ENCODE peak calls at places on chromosome 6, in four cellular contexts. One of them, this sample, is unnamed.

GRCh38 chr6:3454206-3455016 is 2.4 kb downstream of the SLC22A23 start:
- DNase-seq in WTC11: no peak
- DNase-seq in H1: no peak
- DNase-seq in BJ: no peak
- DNase-seq in this sample: no peak

GRCh38 chr6:144782634-144783033 is 497.5 kb downstream of the UTRN start:
- DNase-seq in WTC11: no peak
- DNase-seq in H1: no peak
- DNase-seq in BJ: no peak
- DNase-seq in this sample: peak

GRCh38 chr6:56757585-56757984 is 114.9 kb upstream of the DST start:
- DNase-seq in H1: no peak
- DNase-seq in WTC11: no peak
- DNase-seq in BJ: no peak
- DNase-seq in this sample: no peak

GRCh38 chr6:166203003-166203640 is 35.5 kb upstream of the TBXT start:
- DNase-seq in BJ: no peak
- DNase-seq in H1: no peak
- DNase-seq in WTC11: no peak
- DNase-seq in this sample: no peak

GRCh38 chr6:36753671-36754485 is 56.3 kb downstream of the RAB44 start:
- DNase-seq in BJ: no peak
- DNase-seq in WTC11: no peak
- DNase-seq in H1: no peak
- DNase-seq in this sample: no peak

GRCh38 chr6:42236680-42237473 is 19.2 kb upstream of the MRPS10 start:
- DNase-seq in BJ: no peak
- DNase-seq in WTC11: no peak
- DNase-seq in H1: no peak
- DNase-seq in this sample: no peak

GRCh38 chr6:132511159-132511835 is 1.6 kb downstream of the STX7 start:
- DNase-seq in WTC11: no peak
- DNase-seq in BJ: no peak
- DNase-seq in H1: no peak
- DNase-seq in this sample: no peak

GRCh38 chr6:4936681-4937041 is 67.2 kb downstream of the RPP40 start:
- DNase-seq in H1: no peak
- DNase-seq in BJ: no peak
- DNase-seq in WTC11: no peak
- DNase-seq in this sample: peak

GRCh38 chr6:24054388-24054787 is 71.6 kb upstream of the NRSN1 start:
- DNase-seq in H1: no peak
- DNase-seq in WTC11: peak
- DNase-seq in BJ: no peak
- DNase-seq in this sample: no peak

GRCh38 chr6:3388786-3389185 is 68.1 kb downstream of the SLC22A23 start:
- DNase-seq in BJ: no peak
- DNase-seq in WTC11: no peak
- DNase-seq in H1: no peak
- DNase-seq in this sample: no peak

GRCh38 chr6:97778290-97779038 is 495.4 kb upstream of the MMS22L start:
- DNase-seq in WTC11: no peak
- DNase-seq in BJ: no peak
- DNase-seq in H1: peak
- DNase-seq in this sample: no peak

GRCh38 chr6:155154158-155154830 is 109.5 kb upstream of the CLDN20 start:
- DNase-seq in H1: no peak
- DNase-seq in BJ: peak
- DNase-seq in WTC11: no peak
- DNase-seq in this sample: peak

GRCh38 chr6:153031335-153031955 is 28.9 kb upstream of the MTRF1L start:
- DNase-seq in WTC11: no peak
- DNase-seq in H1: no peak
- DNase-seq in BJ: no peak
- DNase-seq in this sample: no peak

GRCh38 chr6:10081075-10081474 is 333.8 kb downstream of the TFAP2A start:
- DNase-seq in H1: no peak
- DNase-seq in WTC11: no peak
- DNase-seq in BJ: no peak
- DNase-seq in this sample: no peak

GRCh38 chr6:34145161-34146020 is 496 bp downstream of the GRM4 start:
- DNase-seq in H1: no peak
- DNase-seq in WTC11: peak
- DNase-seq in BJ: no peak
- DNase-seq in this sample: peak

GRCh38 chr6:88165877-88166492 is at the start of gene CNR1:
- DNase-seq in WTC11: peak
- DNase-seq in BJ: no peak
- DNase-seq in H1: no peak
- DNase-seq in this sample: peak

GRCh38 chr6:36729169-36729549 is 31.5 kb downstream of the RAB44 start:
- DNase-seq in H1: no peak
- DNase-seq in BJ: no peak
- DNase-seq in WTC11: no peak
- DNase-seq in this sample: no peak

GRCh38 chr6:99993146-99993532 is 884 bp downstream of the MCHR2 start:
- DNase-seq in H1: no peak
- DNase-seq in WTC11: no peak
- DNase-seq in BJ: no peak
- DNase-seq in this sample: no peak

GRCh38 chr6:63526931-63527330 is 45.3 kb upstream of the LOC128125822 start:
- DNase-seq in H1: no peak
- DNase-seq in BJ: no peak
- DNase-seq in WTC11: no peak
- DNase-seq in this sample: no peak

GRCh38 chr6:68032217-68032616 is 602.9 kb upstream of the ADGRB3 start:
- DNase-seq in WTC11: no peak
- DNase-seq in BJ: no peak
- DNase-seq in H1: no peak
- DNase-seq in this sample: no peak

GRCh38 chr6:124881898-124882579 is 80.2 kb upstream of the RNF217 start:
- DNase-seq in WTC11: no peak
- DNase-seq in BJ: no peak
- DNase-seq in H1: no peak
- DNase-seq in this sample: no peak

GRCh38 chr6:1633366-1634021 is 23.8 kb downstream of the FOXC1 start:
- DNase-seq in BJ: no peak
- DNase-seq in H1: no peak
- DNase-seq in WTC11: no peak
- DNase-seq in this sample: no peak

GRCh38 chr6:2562721-2563120 is 188.0 kb downstream of the MYLK4 start:
- DNase-seq in H1: no peak
- DNase-seq in WTC11: no peak
- DNase-seq in BJ: no peak
- DNase-seq in this sample: no peak

GRCh38 chr6:118548136-118548535 is at the start of gene PLN:
- DNase-seq in WTC11: no peak
- DNase-seq in BJ: no peak
- DNase-seq in H1: no peak
- DNase-seq in this sample: no peak

GRCh38 chr6:1039191-1039590 is 272.7 kb upstream of the FOXQ1 start:
- DNase-seq in WTC11: no peak
- DNase-seq in H1: no peak
- DNase-seq in BJ: no peak
- DNase-seq in this sample: no peak

GRCh38 chr6:157221049-157221816 is 102.1 kb downstream of the TMEM242 start:
- DNase-seq in BJ: no peak
- DNase-seq in WTC11: peak
- DNase-seq in H1: no peak
- DNase-seq in this sample: peak
- TF ChIP-seq CTCF in BJ: peak
- TF ChIP-seq CTCF in WTC11: no peak
- TF ChIP-seq CTCF in H1: no peak
- TF ChIP-seq CTCF in this sample: no peak

DNA sequence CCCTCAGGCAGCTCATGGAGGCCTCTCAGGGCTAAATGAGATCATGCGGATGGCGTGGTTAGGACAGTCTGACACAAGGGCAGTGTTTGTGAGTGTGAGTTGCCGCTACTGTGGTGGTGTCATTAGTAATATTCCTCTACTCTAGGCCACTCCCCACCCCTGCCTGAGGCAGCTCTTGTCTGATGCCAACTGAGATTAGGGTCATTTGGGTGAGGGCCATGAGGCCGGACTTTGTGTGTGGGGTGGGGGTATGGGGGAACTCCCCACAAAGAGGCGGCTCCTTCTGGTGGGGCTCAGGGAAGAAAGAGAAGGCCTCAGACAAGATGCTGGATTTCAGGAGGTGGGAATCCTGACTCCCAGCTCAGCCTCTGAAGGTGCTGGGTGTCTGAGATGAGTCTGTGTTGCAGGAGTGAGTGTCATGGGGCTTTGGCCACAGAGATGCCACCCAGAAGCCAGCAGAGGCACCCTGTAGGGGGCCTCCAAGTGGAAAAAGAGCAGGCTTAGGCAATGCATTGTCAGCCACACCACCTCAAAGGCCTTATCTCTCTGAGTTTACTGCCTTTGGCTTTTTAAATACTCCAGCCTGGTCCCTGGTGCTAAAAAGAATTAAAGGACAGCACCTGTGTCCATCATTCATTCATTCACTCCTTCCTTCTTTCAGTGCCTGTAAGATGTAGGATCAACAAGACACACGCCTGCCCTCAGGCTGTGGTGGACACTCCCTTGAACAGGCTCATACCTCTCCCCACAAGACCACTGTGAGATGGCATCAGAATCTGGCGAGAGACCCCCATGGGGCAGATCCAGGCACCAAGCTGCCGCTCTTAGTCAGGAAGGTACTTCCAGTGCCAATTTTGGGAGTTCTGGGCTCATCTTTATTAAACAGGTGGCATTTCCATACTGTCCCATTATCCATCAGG is 175.2 kb downstream of the MRPL14 start:
- DNase-seq in WTC11: no peak
- DNase-seq in BJ: no peak
- DNase-seq in H1: no peak
- DNase-seq in this sample: no peak
- TF ChIP-seq CTCF in WTC11: no peak
- TF ChIP-seq CTCF in BJ: no peak
- TF ChIP-seq CTCF in H1: no peak
- TF ChIP-seq CTCF in this sample: no peak

GRCh38 chr6:46626228-46626909 is 26.2 kb downstream of the CYP39A1 start:
- DNase-seq in WTC11: no peak
- DNase-seq in BJ: peak
- DNase-seq in H1: no peak
- DNase-seq in this sample: no peak
- TF ChIP-seq CTCF in WTC11: no peak
- TF ChIP-seq CTCF in BJ: peak
- TF ChIP-seq CTCF in H1: peak
- TF ChIP-seq CTCF in this sample: peak

GRCh38 chr6:40588070-40588384 is 863 bp upstream of the LRFN2 start:
- DNase-seq in BJ: no peak
- DNase-seq in H1: no peak
- DNase-seq in WTC11: no peak
- DNase-seq in this sample: no peak
- TF ChIP-seq CTCF in BJ: no peak
- TF ChIP-seq CTCF in H1: no peak
- TF ChIP-seq CTCF in WTC11: no peak
- TF ChIP-seq CTCF in this sample: no peak

GRCh38 chr6:30685157-30685976 is 1.1 kb downstream of the PPP1R18 start:
- DNase-seq in H1: no peak
- DNase-seq in WTC11: no peak
- DNase-seq in BJ: no peak
- DNase-seq in this sample: peak
- TF ChIP-seq CTCF in H1: peak
- TF ChIP-seq CTCF in WTC11: no peak
- TF ChIP-seq CTCF in BJ: peak
- TF ChIP-seq CTCF in this sample: no peak

This sample was measured in activated CD8-positive, alpha-beta T cell treated with anti-CD3 and anti-CD28 coated beads for 36 hours.